ENCODE peak calls at places on chromosomes 5 and 9, in seven cellular contexts. One of them, this sample, is unnamed.

GRCh38 chr5:135396459-135397055 is 2.5 kb downstream of the MACROH2A1 start:
- DNase-seq in foreskin fibroblast: no peak
- DNase-seq in epithelial cell of esophagus: peak; percentile 82
- DNase-seq in uterus: no peak
- DNase-seq in cardiac fibroblast: no peak
- DNase-seq in AG09309: no peak
- DNase-seq in RWPE1: no peak
- DNase-seq in this sample: no peak

GRCh38 chr9:128393171-128393761 is 22.1 kb downstream of the URM1 start:
- DNase-seq in foreskin fibroblast: no peak
- DNase-seq in epithelial cell of esophagus: no peak
- DNase-seq in uterus: no peak
- DNase-seq in cardiac fibroblast: no peak
- DNase-seq in AG09309: no peak
- DNase-seq in RWPE1: no peak
- DNase-seq in this sample: no peak

GRCh38 chr5:74336286-74336685 is 304.2 kb downstream of the ENC1 start:
- DNase-seq in foreskin fibroblast: no peak
- DNase-seq in epithelial cell of esophagus: no peak
- DNase-seq in uterus: no peak
- DNase-seq in cardiac fibroblast: no peak
- DNase-seq in AG09309: no peak
- DNase-seq in RWPE1: no peak
- DNase-seq in this sample: no peak

GRCh38 chr5:10645671-10646070 is 81.8 kb downstream of the ANKRD33B start:
- DNase-seq in foreskin fibroblast: no peak
- DNase-seq in epithelial cell of esophagus: no peak
- DNase-seq in uterus: no peak
- DNase-seq in cardiac fibroblast: no peak
- DNase-seq in AG09309: no peak
- DNase-seq in RWPE1: no peak
- DNase-seq in this sample: no peak

GRCh38 chr5:33118761-33119415 is 321.9 kb upstream of the TARS1 start:
- DNase-seq in foreskin fibroblast: no peak
- DNase-seq in epithelial cell of esophagus: peak; percentile 78
- DNase-seq in uterus: no peak
- DNase-seq in cardiac fibroblast: peak; percentile 34
- DNase-seq in AG09309: no peak
- DNase-seq in RWPE1: peak; percentile 26
- DNase-seq in this sample: no peak

GRCh38 chr9:83342731-83343130 is 195.5 kb downstream of the FRMD3 start:
- DNase-seq in foreskin fibroblast: no peak
- DNase-seq in epithelial cell of esophagus: peak; percentile 3
- DNase-seq in uterus: no peak
- DNase-seq in cardiac fibroblast: peak; percentile 53
- DNase-seq in AG09309: no peak
- DNase-seq in RWPE1: no peak
- DNase-seq in this sample: no peak

GRCh38 chr5:88391116-88391515 is 122.5 kb upstream of the TMEM161B start:
- DNase-seq in foreskin fibroblast: no peak
- DNase-seq in epithelial cell of esophagus: no peak
- DNase-seq in uterus: no peak
- DNase-seq in cardiac fibroblast: no peak
- DNase-seq in AG09309: no peak
- DNase-seq in RWPE1: no peak
- DNase-seq in this sample: no peak

GRCh38 chr5:180873628-180874520 is 12.8 kb upstream of the ZFP62 start:
- DNase-seq in foreskin fibroblast: peak; percentile 4
- DNase-seq in epithelial cell of esophagus: peak; percentile 29
- DNase-seq in uterus: no peak
- DNase-seq in cardiac fibroblast: peak; percentile 69
- DNase-seq in AG09309: no peak
- DNase-seq in RWPE1: no peak
- DNase-seq in this sample: peak; percentile 63

GRCh38 chr5:87751801-87752200 is 339.1 kb upstream of the CCNH start:
- DNase-seq in foreskin fibroblast: no peak
- DNase-seq in epithelial cell of esophagus: no peak
- DNase-seq in uterus: no peak
- DNase-seq in cardiac fibroblast: no peak
- DNase-seq in AG09309: no peak
- DNase-seq in RWPE1: no peak
- DNase-seq in this sample: no peak

GRCh38 chr9:126719677-126720435 is 85.0 kb upstream of the ZBTB43 start:
- DNase-seq in foreskin fibroblast: no peak
- DNase-seq in epithelial cell of esophagus: peak; percentile 56
- DNase-seq in uterus: no peak
- DNase-seq in cardiac fibroblast: peak; percentile 65
- DNase-seq in AG09309: no peak
- DNase-seq in RWPE1: peak; percentile 50
- DNase-seq in this sample: no peak

GRCh38 chr5:926416-927171 is 33.9 kb downstream of the TRIP13 start:
- DNase-seq in foreskin fibroblast: no peak
- DNase-seq in epithelial cell of esophagus: peak; percentile 6
- DNase-seq in uterus: no peak
- DNase-seq in cardiac fibroblast: peak; percentile 22
- DNase-seq in AG09309: no peak
- DNase-seq in RWPE1: peak; percentile 34
- DNase-seq in this sample: no peak

GRCh38 chr9:126622872-126623271 is 9.1 kb downstream of the LMX1B start:
- DNase-seq in foreskin fibroblast: no peak
- DNase-seq in epithelial cell of esophagus: no peak
- DNase-seq in uterus: no peak
- DNase-seq in cardiac fibroblast: no peak
- DNase-seq in AG09309: no peak
- DNase-seq in RWPE1: no peak
- DNase-seq in this sample: no peak

GRCh38 chr5:36944607-36945225 is 68.1 kb downstream of the NIPBL start:
- DNase-seq in foreskin fibroblast: peak; percentile 21
- DNase-seq in epithelial cell of esophagus: peak; percentile 77
- DNase-seq in uterus: no peak
- DNase-seq in cardiac fibroblast: peak; percentile 88
- DNase-seq in AG09309: peak; percentile 39
- DNase-seq in RWPE1: peak; percentile 8
- DNase-seq in this sample: peak; percentile 41
- TF ChIP-seq CTCF in foreskin fibroblast: peak; percentile 27
- TF ChIP-seq CTCF in epithelial cell of esophagus: peak; percentile 36
- TF ChIP-seq CTCF in uterus: peak; percentile 23
- TF ChIP-seq CTCF in cardiac fibroblast: peak; percentile 31
- TF ChIP-seq CTCF in AG09309: peak; percentile 20
- TF ChIP-seq CTCF in RWPE1: peak; percentile 82
- TF ChIP-seq CTCF in this sample: peak; percentile 46

GRCh38 chr9:117164512-117164911 is 250.3 kb downstream of the ASTN2 start:
- DNase-seq in foreskin fibroblast: no peak
- DNase-seq in epithelial cell of esophagus: no peak
- DNase-seq in uterus: no peak
- DNase-seq in cardiac fibroblast: no peak
- DNase-seq in AG09309: no peak
- DNase-seq in RWPE1: no peak
- DNase-seq in this sample: no peak
- TF ChIP-seq CTCF in foreskin fibroblast: no peak
- TF ChIP-seq CTCF in epithelial cell of esophagus: no peak
- TF ChIP-seq CTCF in uterus: no peak
- TF ChIP-seq CTCF in cardiac fibroblast: no peak
- TF ChIP-seq CTCF in AG09309: no peak
- TF ChIP-seq CTCF in RWPE1: no peak
- TF ChIP-seq CTCF in this sample: no peak

DNA sequence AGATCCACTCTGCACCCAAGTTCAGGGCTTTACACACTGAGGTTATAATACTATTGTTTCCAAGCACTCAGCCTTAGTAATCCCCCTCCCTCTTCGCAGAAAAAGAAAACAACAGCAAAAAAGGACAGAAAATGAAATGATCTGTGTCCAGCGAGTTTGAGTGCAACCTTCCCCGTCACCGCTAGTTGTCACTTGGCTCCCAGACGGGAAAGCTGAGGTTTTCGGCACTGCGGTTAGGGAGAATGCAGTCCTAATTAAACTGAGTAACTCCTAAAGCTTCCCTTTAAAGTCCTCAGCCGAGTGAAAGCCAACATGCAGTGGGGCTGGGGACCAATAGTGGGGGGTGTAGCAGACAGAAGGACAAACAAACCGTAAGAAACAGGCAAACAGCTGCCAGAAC is 786 bp downstream of the GLRA1 start:
- DNase-seq in foreskin fibroblast: no peak
- DNase-seq in epithelial cell of esophagus: peak; percentile 41
- DNase-seq in uterus: no peak
- DNase-seq in cardiac fibroblast: peak; percentile 18
- DNase-seq in AG09309: no peak
- DNase-seq in RWPE1: peak; percentile 45
- DNase-seq in this sample: no peak
- TF ChIP-seq CTCF in foreskin fibroblast: peak; percentile 13
- TF ChIP-seq CTCF in epithelial cell of esophagus: peak; percentile 53
- TF ChIP-seq CTCF in uterus: no peak
- TF ChIP-seq CTCF in cardiac fibroblast: peak; percentile 57
- TF ChIP-seq CTCF in AG09309: peak; percentile 24
- TF ChIP-seq CTCF in RWPE1: peak; percentile 17
- TF ChIP-seq CTCF in this sample: peak; percentile 50

DNA sequence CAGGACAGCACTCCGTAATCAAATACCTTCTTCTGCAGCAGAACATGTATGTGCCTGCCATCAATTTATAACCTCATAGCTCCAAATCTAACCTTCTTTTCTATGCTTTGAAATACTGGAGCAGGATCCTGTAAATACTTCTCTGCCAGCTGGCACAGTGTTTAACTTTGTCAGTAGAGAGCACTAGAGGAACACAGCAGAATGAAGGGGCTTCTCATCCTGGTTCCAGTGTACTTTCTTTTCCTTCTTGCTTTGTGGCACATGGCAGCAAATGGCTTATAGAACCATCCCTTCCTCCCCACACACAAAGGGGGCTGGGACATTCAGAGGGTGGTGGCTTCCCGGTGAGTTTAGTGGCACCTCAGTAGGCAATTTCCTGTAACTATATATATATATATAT is 3.8 kb upstream of the FBXW11 start:
- DNase-seq in foreskin fibroblast: no peak
- DNase-seq in epithelial cell of esophagus: peak; percentile 24
- DNase-seq in uterus: no peak
- DNase-seq in cardiac fibroblast: peak; percentile 32
- DNase-seq in AG09309: no peak
- DNase-seq in RWPE1: no peak
- DNase-seq in this sample: no peak
- TF ChIP-seq CTCF in foreskin fibroblast: peak; percentile 4
- TF ChIP-seq CTCF in epithelial cell of esophagus: peak; percentile 32
- TF ChIP-seq CTCF in uterus: no peak
- TF ChIP-seq CTCF in cardiac fibroblast: no peak
- TF ChIP-seq CTCF in AG09309: peak; percentile 27
- TF ChIP-seq CTCF in RWPE1: no peak
- TF ChIP-seq CTCF in this sample: peak; percentile 21

This sample was measured in GM12864.